ENCODE peak calls at places on chromosome 5, in six cellular contexts. One of them, this sample, is unnamed.

GRCh38 chr5:164741376-164741775 is 1236.0 kb downstream of the MAT2B start:
- DNase-seq in NCI-H774: no peak
- DNase-seq in activated effector memory CD4-positive, alpha-beta T cell treated with anti-CD3 and anti-CD28 coated beads, Interleukin-2, amount 50 U/mL, for 16 hours: no peak
- DNase-seq in NCI-H1092: no peak
- DNase-seq in heart left ventricle: no peak
- DNase-seq in stimulated activated CD4-positive, alpha-beta T cell treated with anti-CD3 and anti-CD28 coated beads, Interleukin-15, amount 100 ng/mL, for 1 hour: no peak
- DNase-seq in this sample: no peak

GRCh38 chr5:44644628-44645027 is 164.1 kb upstream of the MRPS30 start:
- DNase-seq in stimulated activated CD4-positive, alpha-beta T cell treated with anti-CD3 and anti-CD28 coated beads, Interleukin-15, amount 100 ng/mL, for 1 hour: no peak
- DNase-seq in NCI-H1092: no peak
- DNase-seq in NCI-H774: no peak
- DNase-seq in heart left ventricle: no peak
- DNase-seq in activated effector memory CD4-positive, alpha-beta T cell treated with anti-CD3 and anti-CD28 coated beads, Interleukin-2, amount 50 U/mL, for 16 hours: no peak
- DNase-seq in this sample: no peak

GRCh38 chr5:149605354-149605997 is 24.2 kb downstream of the ARHGEF37 start:
- DNase-seq in NCI-H1092: no peak
- DNase-seq in NCI-H774: no peak
- DNase-seq in activated effector memory CD4-positive, alpha-beta T cell treated with anti-CD3 and anti-CD28 coated beads, Interleukin-2, amount 50 U/mL, for 16 hours: no peak
- DNase-seq in heart left ventricle: no peak
- DNase-seq in stimulated activated CD4-positive, alpha-beta T cell treated with anti-CD3 and anti-CD28 coated beads, Interleukin-15, amount 100 ng/mL, for 1 hour: no peak
- DNase-seq in this sample: no peak

GRCh38 chr5:115069087-115069968 is 100.4 kb downstream of the TRIM36 start:
- DNase-seq in NCI-H1092: no peak
- DNase-seq in NCI-H774: peak
- DNase-seq in heart left ventricle: no peak
- DNase-seq in stimulated activated CD4-positive, alpha-beta T cell treated with anti-CD3 and anti-CD28 coated beads, Interleukin-15, amount 100 ng/mL, for 1 hour: no peak
- DNase-seq in activated effector memory CD4-positive, alpha-beta T cell treated with anti-CD3 and anti-CD28 coated beads, Interleukin-2, amount 50 U/mL, for 16 hours: no peak
- DNase-seq in this sample: no peak

GRCh38 chr5:10856646-10857332 is 95.8 kb upstream of the DAP start:
- DNase-seq in NCI-H1092: no peak
- DNase-seq in stimulated activated CD4-positive, alpha-beta T cell treated with anti-CD3 and anti-CD28 coated beads, Interleukin-15, amount 100 ng/mL, for 1 hour: peak
- DNase-seq in activated effector memory CD4-positive, alpha-beta T cell treated with anti-CD3 and anti-CD28 coated beads, Interleukin-2, amount 50 U/mL, for 16 hours: peak
- DNase-seq in heart left ventricle: peak
- DNase-seq in NCI-H774: no peak
- DNase-seq in this sample: no peak

GRCh38 chr5:1524481-1524798 is 680 bp upstream of the LPCAT1 start:
- DNase-seq in NCI-H1092: no peak
- DNase-seq in NCI-H774: no peak
- DNase-seq in heart left ventricle: peak
- DNase-seq in stimulated activated CD4-positive, alpha-beta T cell treated with anti-CD3 and anti-CD28 coated beads, Interleukin-15, amount 100 ng/mL, for 1 hour: no peak
- DNase-seq in activated effector memory CD4-positive, alpha-beta T cell treated with anti-CD3 and anti-CD28 coated beads, Interleukin-2, amount 50 U/mL, for 16 hours: no peak
- DNase-seq in this sample: no peak

GRCh38 chr5:133245191-133246052 is 193.6 kb downstream of the HSPA4 start:
- DNase-seq in heart left ventricle: no peak
- DNase-seq in NCI-H774: peak
- DNase-seq in NCI-H1092: no peak
- DNase-seq in stimulated activated CD4-positive, alpha-beta T cell treated with anti-CD3 and anti-CD28 coated beads, Interleukin-15, amount 100 ng/mL, for 1 hour: peak
- DNase-seq in activated effector memory CD4-positive, alpha-beta T cell treated with anti-CD3 and anti-CD28 coated beads, Interleukin-2, amount 50 U/mL, for 16 hours: peak
- DNase-seq in this sample: no peak

GRCh38 chr5:118605761-118606160 is 382.6 kb downstream of the DTWD2 start:
- DNase-seq in activated effector memory CD4-positive, alpha-beta T cell treated with anti-CD3 and anti-CD28 coated beads, Interleukin-2, amount 50 U/mL, for 16 hours: no peak
- DNase-seq in stimulated activated CD4-positive, alpha-beta T cell treated with anti-CD3 and anti-CD28 coated beads, Interleukin-15, amount 100 ng/mL, for 1 hour: no peak
- DNase-seq in NCI-H1092: no peak
- DNase-seq in NCI-H774: no peak
- DNase-seq in heart left ventricle: no peak
- DNase-seq in this sample: no peak

This sample was measured in NCI-H1417 treated with DMSO at 0.1 percent for 48 hours.